ENCODE peak calls at places on chromosomes 2 and 18, in four cellular contexts. S is GM18507, O is GOT3, P is iris pigment epithelial cell. B is an unnamed sample.

GRCh38 chr2:70357076-70358071 is 55.5 kb upstream of the FAM136A start:
- DNase-seq in O (no peak), S (no peak), P (peak), B (no peak)

GRCh38 chr2:230540332-230540731 is 124.3 kb downstream of the SP100 start:
- DNase-seq in P (no peak), S (no peak), O (no peak), B (no peak)

GRCh38 chr2:15642334-15643208 is 50.9 kb downstream of the DDX1 start:
- DNase-seq in O (no peak), S (no peak), P (peak), B (no peak)

GRCh38 chr18:70044626-70045025 is 97.0 kb upstream of the CD226 start:
- DNase-seq in S (no peak), P (peak), O (no peak), B (peak)

GRCh38 chr2:216181351-216181750 is 72.2 kb downstream of the XRCC5 start:
- DNase-seq in S (no peak), P (no peak), O (no peak), B (no peak)

GRCh38 chr2:21633531-21634310 is 510.0 kb downstream of the TDRD15 start:
- DNase-seq in O (no peak), P (no peak), S (no peak), B (no peak)

GRCh38 chr2:20254731-20255130 is 29.8 kb upstream of the SDC1 start:
- DNase-seq in S (no peak), O (no peak), P (no peak), B (no peak)

GRCh38 chr18:62450175-62450545 is 72.7 kb upstream of the ZCCHC2 start:
- DNase-seq in P (no peak), O (no peak), S (no peak), B (no peak)

GRCh38 chr2:171741189-171741588 is 53.9 kb downstream of the DYNC1I2 start:
- DNase-seq in P (peak), S (no peak), O (no peak), B (peak)

GRCh38 chr18:59691046-59691395 is 6.2 kb downstream of the CCBE1 start:
- DNase-seq in P (peak), O (no peak), S (no peak), B (peak)

GRCh38 chr2:127859712-127860085 is 1.7 kb upstream of the POLR2D start:
- DNase-seq in O (no peak), S (no peak), P (no peak), B (no peak)

GRCh38 chr18:10101293-10101701 is 187.5 kb downstream of the VAPA start:
- DNase-seq in O (no peak), S (no peak), P (no peak), B (no peak)

GRCh38 chr2:20563833-20564232 is 87.1 kb downstream of the HS1BP3 start:
- DNase-seq in O (no peak), P (no peak), S (no peak), B (peak)

GRCh38 chr2:26634636-26635230 is 6.4 kb downstream of the CIB4 start:
- DNase-seq in S (no peak), O (no peak), P (no peak), B (no peak)

GRCh38 chr2:96538487-96539214 is 2.1 kb downstream of the ARID5A start:
- DNase-seq in O (no peak), P (peak), S (no peak), B (no peak)

GRCh38 chr2:109513749-109514588 is 99.8 kb downstream of the SEPTIN10 start:
- DNase-seq in P (peak), O (peak), S (peak), B (peak)

GRCh38 chr2:116952254-116952653 is 862.2 kb upstream of the DDX18 start:
- DNase-seq in P (no peak), S (no peak), O (no peak), B (no peak)

GRCh38 chr2:65436169-65436824 is 3.9 kb upstream of the SPRED2 start:
- DNase-seq in P (peak), S (no peak), O (peak), B (peak)

GRCh38 chr2:4256351-4256750 is 553.0 kb downstream of the DCDC2C start:
- DNase-seq in S (no peak), O (no peak), P (no peak), B (no peak)

GRCh38 chr2:64946737-64947090 is 42.5 kb upstream of the SLC1A4 start:
- DNase-seq in S (no peak), O (no peak), P (no peak), B (no peak)

GRCh38 chr18:12597775-12598174 is 60.1 kb downstream of the SPIRE1 start:
- DNase-seq in P (peak), S (no peak), O (no peak), B (peak)

GRCh38 chr2:235447210-235447609 is 46.6 kb upstream of the AGAP1 start:
- DNase-seq in S (no peak), O (no peak), P (peak), B (peak)

GRCh38 chr18:79614211-79615028 is 65.2 kb upstream of the CTDP1 start:
- DNase-seq in P (no peak), S (no peak), O (no peak), B (no peak)

GRCh38 chr2:406876-407275 is 119.0 kb upstream of the ALKAL2 start:
- DNase-seq in O (no peak), S (no peak), P (no peak), B (no peak)

GRCh38 chr2:96325884-96326255 is 753 bp downstream of the ITPRIPL1 start:
- DNase-seq in S (no peak), P (no peak), O (no peak), B (no peak)

GRCh38 chr2:26757873-26758789 is 6.0 kb upstream of the SLC35F6 start:
- DNase-seq in S (no peak), P (peak), O (peak), B (peak)

GRCh38 chr2:134432438-134432883 is 178.6 kb downstream of the MGAT5 start:
- DNase-seq in O (no peak), S (no peak), P (no peak), B (no peak)

GRCh38 chr2:203591642-203592041 is 56.5 kb upstream of the RAPH1 start:
- DNase-seq in P (peak), S (no peak), O (no peak), B (peak)

GRCh38 chr18:25832008-25832604 is 258.3 kb downstream of the SS18 start:
- DNase-seq in S (no peak), O (no peak), P (peak), B (peak)

GRCh38 chr2:69578201-69578555 is 65.4 kb downstream of the AAK1 start:
- DNase-seq in O (no peak), S (no peak), P (no peak), B (no peak)

GRCh38 chr2:65228249-65228750 is 669 bp downstream of the ACTR2 start:
- DNase-seq in O (no peak), S (no peak), P (peak), B (peak)

GRCh38 chr2:198321522-198322088 is 517.2 kb downstream of the PLCL1 start:
- DNase-seq in P (no peak), S (no peak), O (no peak), B (no peak)

GRCh38 chr18:23812566-23813440 is 123.5 kb downstream of the LAMA3 start:
- DNase-seq in S (no peak), P (peak), O (no peak), B (peak)

GRCh38 chr2:59073257-59073656 is 832.1 kb upstream of the FANCL start:
- DNase-seq in P (no peak), S (no peak), O (no peak), B (no peak)

GRCh38 chr2:108139521-108139920 is 100.2 kb upstream of the SULT1C3 start:
- DNase-seq in O (no peak), P (peak), S (no peak), B (peak)

B was measured in IMR-90.